ENCODE peak calls at places on chromosomes 5 and 9, in ten cellular contexts. One of them, this sample, is unnamed.
A peak's percentile ranks its signal among the peaks of the same experiment; 100 is the strongest.

GRCh38 chr5:178314066-178314660 is 81.6 kb upstream of the PHYKPL start:
- DNase-seq in mammary epithelial cell: no peak
- DNase-seq in prostate gland: no peak
- DNase-seq in HepG2: no peak
- DNase-seq in CD8-positive, alpha-beta T cell: no peak
- DNase-seq in SJSA1: no peak
- DNase-seq in CD8-positive, alpha-beta memory T cell: no peak
- DNase-seq in right atrium auricular region: no peak
- DNase-seq in ovary: no peak
- DNase-seq in pancreas: no peak
- DNase-seq in this sample: no peak

GRCh38 chr5:179345429-179346321 is at the start of gene ADAMTS2:
- DNase-seq in mammary epithelial cell: no peak
- DNase-seq in prostate gland: peak; percentile 10
- DNase-seq in HepG2: no peak
- DNase-seq in CD8-positive, alpha-beta T cell: no peak
- DNase-seq in SJSA1: no peak
- DNase-seq in CD8-positive, alpha-beta memory T cell: no peak
- DNase-seq in right atrium auricular region: no peak
- DNase-seq in ovary: peak; percentile 80
- DNase-seq in pancreas: peak; percentile 42
- DNase-seq in this sample: peak; percentile 73

GRCh38 chr5:74212336-74212735 is 428.2 kb downstream of the ENC1 start:
- DNase-seq in mammary epithelial cell: no peak
- DNase-seq in prostate gland: no peak
- DNase-seq in HepG2: peak; percentile 39
- DNase-seq in CD8-positive, alpha-beta T cell: no peak
- DNase-seq in SJSA1: no peak
- DNase-seq in CD8-positive, alpha-beta memory T cell: no peak
- DNase-seq in right atrium auricular region: no peak
- DNase-seq in ovary: no peak
- DNase-seq in pancreas: no peak
- DNase-seq in this sample: no peak

GRCh38 chr9:3708751-3709150 is 182.9 kb upstream of the RFX3 start:
- DNase-seq in mammary epithelial cell: peak; percentile 34
- DNase-seq in prostate gland: no peak
- DNase-seq in HepG2: no peak
- DNase-seq in CD8-positive, alpha-beta T cell: no peak
- DNase-seq in SJSA1: no peak
- DNase-seq in CD8-positive, alpha-beta memory T cell: no peak
- DNase-seq in right atrium auricular region: no peak
- DNase-seq in ovary: no peak
- DNase-seq in pancreas: no peak
- DNase-seq in this sample: no peak

GRCh38 chr5:169350016-169350415 is 49.1 kb upstream of the SLIT3 start:
- DNase-seq in mammary epithelial cell: peak; percentile 82
- DNase-seq in prostate gland: no peak
- DNase-seq in HepG2: no peak
- DNase-seq in CD8-positive, alpha-beta T cell: no peak
- DNase-seq in SJSA1: peak; percentile 92
- DNase-seq in CD8-positive, alpha-beta memory T cell: no peak
- DNase-seq in right atrium auricular region: no peak
- DNase-seq in ovary: no peak
- DNase-seq in pancreas: no peak
- DNase-seq in this sample: no peak

GRCh38 chr9:17531642-17532254 is 47.1 kb upstream of the SH3GL2 start:
- DNase-seq in mammary epithelial cell: peak; percentile 29
- DNase-seq in prostate gland: no peak
- DNase-seq in HepG2: peak; percentile 32
- DNase-seq in CD8-positive, alpha-beta T cell: no peak
- DNase-seq in SJSA1: peak; percentile 5
- DNase-seq in CD8-positive, alpha-beta memory T cell: no peak
- DNase-seq in right atrium auricular region: no peak
- DNase-seq in ovary: no peak
- DNase-seq in pancreas: no peak
- DNase-seq in this sample: no peak

GRCh38 chr5:103498211-103498610 is 64.4 kb downstream of the NUDT12 start:
- DNase-seq in mammary epithelial cell: no peak
- DNase-seq in prostate gland: no peak
- DNase-seq in HepG2: no peak
- DNase-seq in CD8-positive, alpha-beta T cell: no peak
- DNase-seq in SJSA1: no peak
- DNase-seq in CD8-positive, alpha-beta memory T cell: no peak
- DNase-seq in right atrium auricular region: no peak
- DNase-seq in ovary: no peak
- DNase-seq in pancreas: no peak
- DNase-seq in this sample: no peak

GRCh38 chr9:135463140-135463539 is 16.4 kb upstream of the PPP1R26 start:
- DNase-seq in mammary epithelial cell: peak; percentile 32
- DNase-seq in prostate gland: no peak
- DNase-seq in HepG2: no peak
- DNase-seq in CD8-positive, alpha-beta T cell: no peak
- DNase-seq in SJSA1: peak; percentile 43
- DNase-seq in CD8-positive, alpha-beta memory T cell: no peak
- DNase-seq in right atrium auricular region: no peak
- DNase-seq in ovary: no peak
- DNase-seq in pancreas: no peak
- DNase-seq in this sample: no peak

GRCh38 chr9:74117731-74118130 is 379.4 kb upstream of the RORB start:
- DNase-seq in mammary epithelial cell: peak; percentile 4
- DNase-seq in prostate gland: no peak
- DNase-seq in HepG2: no peak
- DNase-seq in CD8-positive, alpha-beta T cell: no peak
- DNase-seq in SJSA1: no peak
- DNase-seq in CD8-positive, alpha-beta memory T cell: no peak
- DNase-seq in right atrium auricular region: no peak
- DNase-seq in ovary: no peak
- DNase-seq in pancreas: no peak
- DNase-seq in this sample: no peak

GRCh38 chr9:137311171-137311970 is 9.3 kb upstream of the NRARP start:
- DNase-seq in mammary epithelial cell: peak; percentile 95
- DNase-seq in prostate gland: peak; percentile 81
- DNase-seq in HepG2: no peak
- DNase-seq in CD8-positive, alpha-beta T cell: no peak
- DNase-seq in SJSA1: no peak
- DNase-seq in CD8-positive, alpha-beta memory T cell: no peak
- DNase-seq in right atrium auricular region: no peak
- DNase-seq in ovary: peak; percentile 26
- DNase-seq in pancreas: peak; percentile 96
- DNase-seq in this sample: peak; percentile 13

GRCh38 chr5:41270423-41271251 is 57.3 kb upstream of the C6 start:
- DNase-seq in mammary epithelial cell: peak; percentile 34
- DNase-seq in prostate gland: no peak
- DNase-seq in HepG2: peak; percentile 43
- DNase-seq in CD8-positive, alpha-beta T cell: no peak
- DNase-seq in SJSA1: peak; percentile 22
- DNase-seq in CD8-positive, alpha-beta memory T cell: no peak
- DNase-seq in right atrium auricular region: no peak
- DNase-seq in ovary: peak; percentile 51
- DNase-seq in pancreas: peak; percentile 31
- DNase-seq in this sample: peak; percentile 26

GRCh38 chr9:98442541-98442940 is 187.1 kb upstream of the TBC1D2 start:
- DNase-seq in mammary epithelial cell: no peak
- DNase-seq in prostate gland: no peak
- DNase-seq in HepG2: no peak
- DNase-seq in CD8-positive, alpha-beta T cell: no peak
- DNase-seq in SJSA1: no peak
- DNase-seq in CD8-positive, alpha-beta memory T cell: no peak
- DNase-seq in right atrium auricular region: no peak
- DNase-seq in ovary: no peak
- DNase-seq in pancreas: no peak
- DNase-seq in this sample: no peak

GRCh38 chr9:38391278-38392118 is 1.0 kb upstream of the ALDH1B1 start:
- DNase-seq in mammary epithelial cell: no peak
- DNase-seq in prostate gland: no peak
- DNase-seq in HepG2: no peak
- DNase-seq in CD8-positive, alpha-beta T cell: no peak
- DNase-seq in SJSA1: no peak
- DNase-seq in CD8-positive, alpha-beta memory T cell: no peak
- DNase-seq in right atrium auricular region: no peak
- DNase-seq in ovary: no peak
- DNase-seq in pancreas: no peak
- DNase-seq in this sample: no peak

GRCh38 chr5:140298183-140298601 is 4.7 kb downstream of the PFDN1 start:
- DNase-seq in mammary epithelial cell: peak; percentile 72
- DNase-seq in prostate gland: no peak
- DNase-seq in HepG2: peak; percentile 16
- DNase-seq in CD8-positive, alpha-beta T cell: no peak
- DNase-seq in SJSA1: peak; percentile 85
- DNase-seq in CD8-positive, alpha-beta memory T cell: no peak
- DNase-seq in right atrium auricular region: no peak
- DNase-seq in ovary: no peak
- DNase-seq in pancreas: no peak
- DNase-seq in this sample: no peak

GRCh38 chr5:2569774-2570542 is 181.5 kb downstream of the IRX2 start:
- DNase-seq in mammary epithelial cell: no peak
- DNase-seq in prostate gland: no peak
- DNase-seq in HepG2: no peak
- DNase-seq in CD8-positive, alpha-beta T cell: no peak
- DNase-seq in SJSA1: no peak
- DNase-seq in CD8-positive, alpha-beta memory T cell: no peak
- DNase-seq in right atrium auricular region: peak; percentile 44
- DNase-seq in ovary: no peak
- DNase-seq in pancreas: no peak
- DNase-seq in this sample: no peak

GRCh38 chr5:141383345-141383744 is 803 bp downstream of the PCDHGA7 start:
- DNase-seq in mammary epithelial cell: no peak
- DNase-seq in prostate gland: no peak
- DNase-seq in HepG2: no peak
- DNase-seq in CD8-positive, alpha-beta T cell: no peak
- DNase-seq in SJSA1: no peak
- DNase-seq in CD8-positive, alpha-beta memory T cell: no peak
- DNase-seq in right atrium auricular region: no peak
- DNase-seq in ovary: no peak
- DNase-seq in pancreas: no peak
- DNase-seq in this sample: no peak
- H3K9me3 ChIP-seq in mammary epithelial cell: peaks cover 23% of the 10 kb centered on the region
- H3K9me3 ChIP-seq in prostate gland: no peaks in the 10 kb centered on the region
- H3K9me3 ChIP-seq in HepG2: no peaks in the 10 kb centered on the region
- H3K9me3 ChIP-seq in CD8-positive, alpha-beta T cell: peaks cover 4% of the 10 kb centered on the region
- H3K9me3 ChIP-seq in SJSA1: peaks cover 31% of the 10 kb centered on the region
- H3K9me3 ChIP-seq in CD8-positive, alpha-beta memory T cell: no peaks in the 10 kb centered on the region
- H3K9me3 ChIP-seq in right atrium auricular region: peaks cover 91% of the 10 kb centered on the region
- H3K9me3 ChIP-seq in ovary: peaks cover 36% of the 10 kb centered on the region
- H3K9me3 ChIP-seq in pancreas: no peaks in the 10 kb centered on the region
- H3K9me3 ChIP-seq in this sample: peaks cover 96% of the 10 kb centered on the region

DNA sequence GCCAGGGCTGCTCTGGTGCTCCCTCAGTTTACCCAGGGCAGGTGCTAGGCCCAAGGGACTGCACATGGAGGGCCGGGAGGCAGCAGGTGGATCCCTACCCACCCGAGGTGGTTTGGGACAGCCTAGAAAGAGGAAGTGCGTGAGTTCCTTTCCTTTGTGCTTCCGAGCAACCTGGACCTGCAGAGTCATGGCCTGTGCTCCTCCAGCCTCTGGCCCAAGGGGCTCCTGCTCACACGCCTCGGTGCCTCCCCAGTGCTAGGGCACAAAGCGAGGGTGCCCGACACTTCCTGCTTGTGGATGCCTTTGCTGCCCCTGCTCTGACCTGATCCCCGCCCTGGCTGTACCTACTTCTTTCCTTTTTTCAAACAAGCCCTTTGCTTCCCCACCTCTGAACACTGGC is 79.3 kb downstream of the RXRA start:
- DNase-seq in mammary epithelial cell: no peak
- DNase-seq in prostate gland: no peak
- DNase-seq in HepG2: no peak
- DNase-seq in CD8-positive, alpha-beta T cell: no peak
- DNase-seq in SJSA1: no peak
- DNase-seq in CD8-positive, alpha-beta memory T cell: no peak
- DNase-seq in right atrium auricular region: no peak
- DNase-seq in ovary: no peak
- DNase-seq in pancreas: no peak
- DNase-seq in this sample: no peak
- H3K27ac ChIP-seq in mammary epithelial cell: no peak overlapping the region
- H3K27ac ChIP-seq in prostate gland: peak overlapping the region; percentile 47
- H3K27ac ChIP-seq in HepG2: no peak overlapping the region
- H3K27ac ChIP-seq in CD8-positive, alpha-beta T cell: no peak overlapping the region
- H3K27ac ChIP-seq in SJSA1: no peak overlapping the region
- H3K27ac ChIP-seq in CD8-positive, alpha-beta memory T cell: no peak overlapping the region
- H3K27ac ChIP-seq in right atrium auricular region: peak overlapping the region; percentile 78
- H3K27ac ChIP-seq in ovary: no peak overlapping the region
- H3K27ac ChIP-seq in pancreas: no peak overlapping the region
- H3K27ac ChIP-seq in this sample: peak overlapping the region; percentile 92

DNA sequence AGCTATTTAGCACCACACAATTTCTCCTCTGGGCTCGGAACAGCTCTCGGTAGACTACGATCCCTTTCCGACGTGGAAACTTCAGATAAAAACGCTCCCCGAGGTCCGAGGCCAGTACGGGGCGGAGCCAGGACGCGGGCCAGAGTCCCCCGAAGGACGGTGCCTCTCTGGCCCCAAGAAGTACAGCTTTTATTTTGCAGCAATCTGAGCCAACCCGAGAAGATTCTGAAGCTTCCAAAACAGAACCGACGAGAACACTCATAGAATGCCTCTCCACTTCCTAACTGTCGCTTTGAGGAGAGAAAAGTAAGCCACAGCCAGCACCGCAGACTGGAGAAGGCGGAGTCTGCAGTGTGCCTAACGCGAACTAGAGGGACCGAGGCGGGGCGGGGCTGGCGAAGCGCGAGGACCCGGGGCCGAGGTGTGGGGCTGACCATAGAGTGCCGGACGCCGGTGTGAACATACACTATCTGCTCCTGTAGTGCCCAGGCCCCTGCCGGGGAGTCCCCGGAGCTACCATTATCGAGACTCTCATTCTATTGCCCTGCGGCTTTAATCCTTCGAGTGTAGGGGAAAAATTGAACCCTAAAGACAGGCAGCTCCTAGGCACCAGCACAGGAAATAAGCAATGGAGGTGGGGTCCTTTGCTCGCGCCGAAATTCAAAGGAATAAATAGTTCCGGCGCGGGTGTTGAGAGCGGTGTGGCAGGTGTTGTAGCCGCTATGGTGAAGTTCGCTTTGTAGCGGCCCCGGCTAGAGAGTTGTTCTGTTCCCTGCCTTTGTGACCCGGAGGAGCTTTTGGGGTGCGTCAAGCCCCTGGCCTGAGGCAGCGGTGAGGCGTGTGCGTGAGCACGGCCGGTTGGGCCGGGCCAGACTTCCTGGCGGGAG is at the start of gene SMC2:
- DNase-seq in mammary epithelial cell: peak; percentile 86
- DNase-seq in prostate gland: peak; percentile 90
- DNase-seq in HepG2: peak; percentile 83
- DNase-seq in CD8-positive, alpha-beta T cell: peak; percentile 91
- DNase-seq in SJSA1: peak; percentile 98
- DNase-seq in CD8-positive, alpha-beta memory T cell: peak; percentile 93
- DNase-seq in right atrium auricular region: peak; percentile 91
- DNase-seq in ovary: peak; percentile 94
- DNase-seq in pancreas: peak; percentile 93
- DNase-seq in this sample: peak; percentile 95
- H3K4me1 ChIP-seq in mammary epithelial cell: peaks cover 14% of the 10 kb centered on the region
- H3K4me1 ChIP-seq in prostate gland: no peaks in the 10 kb centered on the region
- H3K4me1 ChIP-seq in HepG2: peaks cover 31% of the 10 kb centered on the region
- H3K4me1 ChIP-seq in CD8-positive, alpha-beta T cell: peaks cover 21% of the 10 kb centered on the region
- H3K4me1 ChIP-seq in SJSA1: peaks cover 28% of the 10 kb centered on the region
- H3K4me1 ChIP-seq in CD8-positive, alpha-beta memory T cell: peaks cover 16% of the 10 kb centered on the region
- H3K4me1 ChIP-seq in right atrium auricular region: peaks cover 30% of the 10 kb centered on the region
- H3K4me1 ChIP-seq in ovary: peaks cover 7% of the 10 kb centered on the region
- H3K4me1 ChIP-seq in pancreas: peaks cover 11% of the 10 kb centered on the region
- H3K4me1 ChIP-seq in this sample: peaks cover 36% of the 10 kb centered on the region

DNA sequence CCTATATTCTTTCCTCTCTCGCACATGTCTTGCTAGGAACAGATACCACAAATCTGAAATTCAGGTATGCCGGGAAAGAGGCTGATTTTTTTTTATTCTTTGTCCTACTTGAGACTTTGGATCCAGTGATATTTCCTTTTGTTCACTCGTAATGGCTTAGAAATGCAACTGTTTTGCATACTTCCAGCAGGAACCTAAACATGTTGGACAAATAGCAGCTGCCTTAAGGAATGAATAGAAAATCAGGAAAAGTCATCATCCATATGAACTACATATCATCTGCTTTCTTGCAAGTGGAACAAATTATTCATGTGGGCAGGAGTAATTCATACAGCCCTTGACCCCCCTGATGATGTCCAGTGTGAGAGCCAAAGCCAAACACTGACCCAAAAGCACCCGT is 17.4 kb downstream of the TTC39B start:
- DNase-seq in mammary epithelial cell: no peak
- DNase-seq in prostate gland: no peak
- DNase-seq in HepG2: no peak
- DNase-seq in CD8-positive, alpha-beta T cell: no peak
- DNase-seq in SJSA1: no peak
- DNase-seq in CD8-positive, alpha-beta memory T cell: no peak
- DNase-seq in right atrium auricular region: no peak
- DNase-seq in ovary: no peak
- DNase-seq in pancreas: no peak
- DNase-seq in this sample: no peak
- H3K9me3 ChIP-seq in mammary epithelial cell: no peaks in the 10 kb centered on the region
- H3K9me3 ChIP-seq in prostate gland: no peaks in the 10 kb centered on the region
- H3K9me3 ChIP-seq in HepG2: no peaks in the 10 kb centered on the region
- H3K9me3 ChIP-seq in CD8-positive, alpha-beta T cell: no peaks in the 10 kb centered on the region
- H3K9me3 ChIP-seq in SJSA1: no peaks in the 10 kb centered on the region
- H3K9me3 ChIP-seq in CD8-positive, alpha-beta memory T cell: no peaks in the 10 kb centered on the region
- H3K9me3 ChIP-seq in right atrium auricular region: no peaks in the 10 kb centered on the region
- H3K9me3 ChIP-seq in ovary: no peaks in the 10 kb centered on the region
- H3K9me3 ChIP-seq in pancreas: no peaks in the 10 kb centered on the region
- H3K9me3 ChIP-seq in this sample: no peaks in the 10 kb centered on the region